ENCODE peak calls at places on chromosomes 12 and 14, in seven cellular contexts. G, V, U, C, R, X and F are unnamed samples.

GRCh38 chr14:79502101-79502750 is 709.1 kb downstream of the DIO2 start:
- DNase-seq in G (no peak), U (no peak), C (no peak), V (no peak), R (no peak), X (no peak), F (no peak)

GRCh38 chr14:61444215-61444768 is 122.9 kb downstream of the PRKCH start:
- DNase-seq in U (no peak), R (no peak), G (no peak), V (no peak), C (no peak), X (no peak), F (no peak)

GRCh38 chr12:76144253-76144564 is 59.7 kb upstream of the NAP1L1 start:
- DNase-seq in U (no peak), V (peak), C (no peak), G (no peak), X (no peak), R (no peak), F (peak)

GRCh38 chr12:70885952-70886351 is 34.6 kb downstream of the PTPRR start:
- DNase-seq in G (no peak), V (no peak), R (no peak), U (no peak), X (no peak), C (no peak), F (no peak)

GRCh38 chr14:80798878-80799277 is 142.7 kb downstream of the CEP128 start:
- DNase-seq in R (no peak), G (no peak), U (no peak), C (no peak), V (no peak), X (no peak), F (no peak)

GRCh38 chr14:75959031-75959430 is 22.8 kb downstream of the TGFB3 start:
- DNase-seq in C (no peak), G (no peak), X (no peak), V (no peak), U (no peak), R (no peak), F (no peak)

GRCh38 chr12:14283489-14284144 is 81.9 kb upstream of the ATF7IP start:
- DNase-seq in V (no peak), G (no peak), U (no peak), C (no peak), X (peak), R (no peak), F (peak)

GRCh38 chr12:72323881-72324280 is 51.7 kb downstream of the TRHDE start:
- DNase-seq in U (no peak), V (no peak), R (no peak), X (no peak), C (no peak), G (no peak), F (no peak)

GRCh38 chr12:103495158-103495782 is 498 bp downstream of the C12orf42 start:
- DNase-seq in G (no peak), C (peak), U (peak), V (peak), X (no peak), R (no peak), F (no peak)

GRCh38 chr12:10030446-10030845 is at the start of gene CLEC9A:
- DNase-seq in U (no peak), C (no peak), G (no peak), R (no peak), X (no peak), V (peak), F (no peak)

GRCh38 chr12:29333178-29333577 is 47.8 kb downstream of the ERGIC2 start:
- DNase-seq in X (no peak), U (no peak), G (no peak), V (no peak), C (no peak), R (no peak), F (no peak)

GRCh38 chr12:52032797-52033505 is 18.3 kb upstream of the NR4A1 start:
- DNase-seq in U (peak), R (peak), X (peak), C (peak), V (peak), G (peak), F (peak)

GRCh38 chr14:54722791-54723432 is 156.0 kb downstream of the SAMD4A start:
- DNase-seq in U (no peak), V (no peak), G (peak), C (no peak), R (no peak), X (no peak), F (no peak)

GRCh38 chr12:105166736-105167135 is 59.2 kb downstream of the WASHC4 start:
- DNase-seq in R (no peak), X (no peak), G (no peak), U (no peak), C (no peak), V (no peak), F (no peak)
- TF ChIP-seq JUND in R (no peak), X (no peak), G (no peak), U (no peak), C (no peak), V (no peak), F (no peak)

DNA sequence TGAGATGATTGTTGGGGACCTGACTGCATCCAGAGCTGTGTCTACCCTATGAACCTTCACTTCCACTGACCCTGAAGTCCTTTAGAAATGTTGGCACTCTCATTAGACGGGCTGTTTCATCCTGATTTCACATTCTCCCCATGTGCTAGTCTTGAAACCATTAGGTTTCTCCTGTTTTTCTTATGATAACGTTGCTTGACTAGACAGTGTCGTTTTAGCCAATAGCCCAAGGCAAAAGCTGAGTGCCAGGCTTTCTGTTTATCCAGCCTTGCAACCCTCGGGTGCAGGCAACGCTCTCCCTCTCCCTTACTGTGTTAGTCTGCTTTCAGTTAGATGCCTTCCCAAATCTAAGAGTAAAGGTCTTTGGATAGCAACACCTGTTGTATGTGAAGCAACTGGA is 30.1 kb downstream of the DACT1 start:
- DNase-seq in C (no peak), V (no peak), U (no peak), R (no peak), G (no peak), X (no peak), F (no peak)
- TF ChIP-seq JUND in C (no peak), V (no peak), U (no peak), R (no peak), G (no peak), X (no peak), F (no peak)

GRCh38 chr14:51004801-51005526 is 60.7 kb upstream of the PYGL start:
- DNase-seq in R (no peak), V (no peak), U (no peak), G (peak), X (no peak), C (no peak), F (peak)
- TF ChIP-seq JUND in R (no peak), V (peak), U (no peak), G (no peak), X (no peak), C (no peak), F (no peak)

GRCh38 chr14:104425763-104426691 is 153.5 kb upstream of the C14orf180 start:
- DNase-seq in V (no peak), X (no peak), U (no peak), R (no peak), C (no peak), G (no peak), F (no peak)

GRCh38 chr14:104425171-104425681 is 154.3 kb upstream of the C14orf180 start:
- DNase-seq in G (no peak), U (no peak), X (no peak), C (no peak), R (no peak), V (peak), F (no peak)

GRCh38 chr14:104427126-104427851 is 152.3 kb upstream of the C14orf180 start:
- DNase-seq in R (no peak), C (no peak), G (no peak), U (no peak), V (peak), X (no peak), F (no peak)

GRCh38 chr14:104428333-104428851 is 151.2 kb upstream of the C14orf180 start:
- DNase-seq in X (no peak), U (no peak), G (no peak), V (no peak), R (no peak), C (no peak), F (no peak)

GRCh38 chr14:104426771-104427125 is 152.8 kb upstream of the C14orf180 start:
- DNase-seq in X (no peak), R (no peak), G (no peak), C (no peak), V (peak), U (no peak), F (no peak)
- TF ChIP-seq JUND in X (no peak), R (no peak), G (no peak), C (no peak), V (no peak), U (no peak), F (no peak)

DNA sequence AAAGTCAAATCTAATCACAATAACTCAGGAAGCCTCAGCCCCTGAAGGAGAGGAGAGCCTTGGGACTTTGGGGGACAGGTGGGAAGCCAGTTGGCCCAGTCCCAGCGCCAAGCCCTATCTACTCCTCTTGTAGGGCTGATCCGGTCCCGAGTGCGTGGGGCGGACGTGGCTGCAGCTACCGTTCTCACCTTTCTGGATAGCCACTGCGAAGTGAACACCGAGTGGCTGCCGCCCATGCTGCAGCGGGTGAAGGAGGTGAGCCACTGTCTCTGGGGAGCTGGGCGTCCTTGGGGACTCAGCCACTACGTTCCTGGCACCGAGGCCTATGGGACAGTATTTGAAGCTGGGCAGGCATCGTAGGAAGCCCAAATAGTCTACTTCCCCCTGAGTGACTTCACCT is 68.4 kb downstream of the GALNT16 start:
- DNase-seq in R (no peak), G (no peak), V (no peak), C (no peak), U (no peak), X (no peak), F (no peak)
- TF ChIP-seq JUND in R (no peak), G (no peak), V (no peak), C (no peak), U (no peak), X (no peak), F (no peak)

DNA sequence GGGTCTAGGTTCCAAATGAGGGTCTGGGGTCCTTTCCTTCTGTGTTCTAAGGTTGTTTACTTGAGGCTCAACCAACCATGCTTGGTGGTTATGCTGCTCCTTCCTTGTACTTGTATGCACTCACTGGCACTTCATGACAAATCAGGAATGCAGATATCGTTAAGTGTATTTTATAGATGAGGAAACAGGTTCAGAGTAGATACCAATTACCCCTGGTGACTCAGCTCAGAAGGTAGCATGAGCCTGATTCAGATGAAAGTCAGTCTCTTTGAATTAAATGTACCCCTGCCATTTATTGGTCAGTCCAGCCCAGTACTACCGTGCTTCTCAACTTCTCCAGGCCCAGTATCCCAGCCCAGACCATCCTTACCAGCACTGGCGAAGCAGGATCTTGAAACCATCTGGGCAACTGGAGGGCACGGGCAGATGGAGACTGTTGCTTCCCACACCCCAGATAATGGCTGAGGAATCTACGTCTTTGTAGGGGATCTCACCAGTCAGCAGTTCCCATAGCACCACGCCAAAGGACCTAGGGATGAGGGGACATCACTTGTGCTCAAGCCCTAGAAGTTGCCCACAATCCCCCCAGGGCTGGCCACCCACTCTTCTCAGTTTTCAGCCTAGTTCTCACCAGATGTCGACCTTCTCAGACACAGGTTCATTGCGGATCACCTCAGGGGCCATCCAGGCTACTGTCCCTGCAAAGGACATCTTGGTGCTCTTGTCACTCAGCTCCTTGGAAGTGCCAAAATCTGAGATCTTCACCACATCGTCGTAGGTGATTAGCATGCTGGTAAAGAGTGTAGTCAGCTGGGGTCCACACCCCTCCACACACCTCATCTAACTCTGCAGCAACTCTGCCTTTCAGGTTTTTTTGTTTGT is 14.3 kb downstream of the MAP3K12 start:
- DNase-seq in U (no peak), C (no peak), G (no peak), R (no peak), V (no peak), X (no peak), F (no peak)
- TF ChIP-seq JUND in U (no peak), C (no peak), G (no peak), R (no peak), V (no peak), X (no peak), F (no peak)